ENCODE peak calls at places on chromosomes 7 and 10, in four cellular contexts. One of them, this sample, is unnamed.

GRCh38 chr10:94902570-94902969 is 35.9 kb upstream of the CYP2C9 start:
- DNase-seq in K562: no peak
- DNase-seq in HepG2: peak
- DNase-seq in GM12878: no peak
- DNase-seq in this sample: no peak

GRCh38 chr10:12482586-12482985 is 133.2 kb downstream of the CAMK1D start:
- DNase-seq in HepG2: no peak
- DNase-seq in K562: no peak
- DNase-seq in GM12878: no peak
- DNase-seq in this sample: no peak

GRCh38 chr7:135353832-135354231 is 120.2 kb downstream of the STRA8 start:
- DNase-seq in K562: no peak
- DNase-seq in GM12878: no peak
- DNase-seq in HepG2: no peak
- DNase-seq in this sample: no peak

GRCh38 chr7:20310963-20311742 is 19.5 kb upstream of the ITGB8 start:
- DNase-seq in K562: peak
- DNase-seq in HepG2: peak
- DNase-seq in GM12878: peak
- DNase-seq in this sample: peak

GRCh38 chr10:13421382-13421917 is 73.4 kb upstream of the SEPHS1 start:
- DNase-seq in K562: no peak
- DNase-seq in HepG2: no peak
- DNase-seq in GM12878: no peak
- DNase-seq in this sample: no peak

GRCh38 chr7:22109761-22110160 is 164.1 kb upstream of the CDCA7L start:
- DNase-seq in K562: peak
- DNase-seq in GM12878: no peak
- DNase-seq in HepG2: peak
- DNase-seq in this sample: peak

GRCh38 chr10:79483948-79484347 is 28.4 kb upstream of the EIF5AL1 start:
- DNase-seq in GM12878: no peak
- DNase-seq in HepG2: no peak
- DNase-seq in K562: no peak
- DNase-seq in this sample: no peak

GRCh38 chr7:134004829-134005505 is 122.2 kb upstream of the LRGUK start:
- DNase-seq in K562: peak
- DNase-seq in HepG2: no peak
- DNase-seq in GM12878: no peak
- DNase-seq in this sample: no peak

GRCh38 chr10:102467318-102467717 is 16.0 kb upstream of the C10orf95 start:
- DNase-seq in HepG2: no peak
- DNase-seq in K562: no peak
- DNase-seq in GM12878: no peak
- DNase-seq in this sample: no peak

GRCh38 chr10:102465466-102465865 is 14.1 kb upstream of the C10orf95 start:
- DNase-seq in K562: no peak
- DNase-seq in HepG2: no peak
- DNase-seq in GM12878: no peak
- DNase-seq in this sample: no peak

GRCh38 chr10:102470579-102471546 is 19.5 kb upstream of the C10orf95 start:
- DNase-seq in GM12878: no peak
- DNase-seq in HepG2: no peak
- DNase-seq in K562: no peak
- DNase-seq in this sample: no peak

GRCh38 chr10:102468683-102469082 is 17.3 kb upstream of the C10orf95 start:
- DNase-seq in HepG2: no peak
- DNase-seq in K562: no peak
- DNase-seq in GM12878: no peak
- DNase-seq in this sample: no peak

GRCh38 chr10:102467971-102468438 is 16.7 kb upstream of the C10orf95 start:
- DNase-seq in K562: peak
- DNase-seq in GM12878: no peak
- DNase-seq in HepG2: no peak
- DNase-seq in this sample: no peak
- TF ChIP-seq SRF in K562: no peak
- TF ChIP-seq SRF in GM12878: no peak
- TF ChIP-seq SRF in HepG2: no peak
- TF ChIP-seq SRF in this sample: no peak

GRCh38 chr7:106110238-106110560 is 1.9 kb downstream of the SYPL1 start:
- DNase-seq in K562: peak
- DNase-seq in HepG2: no peak
- DNase-seq in GM12878: no peak
- DNase-seq in this sample: no peak

GRCh38 chr7:106110885-106111670 is 1.0 kb downstream of the SYPL1 start:
- DNase-seq in K562: peak
- DNase-seq in HepG2: no peak
- DNase-seq in GM12878: no peak
- DNase-seq in this sample: no peak

GRCh38 chr7:106112972-106113421 is 885 bp upstream of the SYPL1 start:
- DNase-seq in GM12878: no peak
- DNase-seq in K562: peak
- DNase-seq in HepG2: no peak
- DNase-seq in this sample: no peak

GRCh38 chr7:106112118-106112971 is at the start of gene SYPL1:
- DNase-seq in HepG2: peak
- DNase-seq in K562: peak
- DNase-seq in GM12878: peak
- DNase-seq in this sample: peak

DNA sequence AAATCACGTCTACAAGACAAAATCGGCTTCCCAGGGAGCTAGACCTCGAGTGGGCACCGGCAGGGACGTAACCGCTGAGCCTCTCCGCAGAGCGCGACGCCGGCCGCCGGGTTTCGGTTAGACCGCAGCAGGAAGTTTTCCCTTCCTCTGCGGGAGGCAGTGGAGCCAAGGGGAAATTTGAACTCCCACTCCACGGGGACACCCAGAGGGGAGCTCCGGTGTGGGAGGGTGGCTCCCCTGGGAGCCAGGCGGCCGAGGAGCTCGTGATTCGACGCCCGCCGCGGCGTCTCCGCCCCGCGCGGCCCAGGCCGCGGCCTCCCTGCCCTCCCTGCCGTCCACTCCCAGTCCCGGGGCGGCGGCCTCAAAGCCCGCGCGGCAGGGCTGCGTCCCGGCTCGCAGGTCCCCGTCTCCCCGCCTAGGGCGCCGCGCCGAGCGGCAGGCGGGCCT is 418 bp downstream of the SYPL1 start:
- DNase-seq in K562: no peak
- DNase-seq in HepG2: peak
- DNase-seq in GM12878: no peak
- DNase-seq in this sample: peak
- TF ChIP-seq POLR2A in K562: peak
- TF ChIP-seq POLR2A in HepG2: no peak
- TF ChIP-seq POLR2A in GM12878: no peak
- TF ChIP-seq POLR2A in this sample: no peak

GRCh38 chr10:70596110-70596798 is 6.3 kb downstream of the PRF1 start:
- DNase-seq in GM12878: no peak
- DNase-seq in HepG2: peak
- DNase-seq in K562: peak
- DNase-seq in this sample: no peak
- TF ChIP-seq ZNF274 in GM12878: no peak
- TF ChIP-seq ZNF274 in HepG2: no peak
- TF ChIP-seq ZNF274 in K562: no peak
- TF ChIP-seq ZNF274 in this sample: no peak

GRCh38 chr10:59036311-59037017 is 140.0 kb upstream of the PHYHIPL start:
- DNase-seq in GM12878: peak
- DNase-seq in HepG2: peak
- DNase-seq in K562: no peak
- DNase-seq in this sample: no peak

GRCh38 chr10:59037018-59037389 is 139.4 kb upstream of the PHYHIPL start:
- DNase-seq in HepG2: no peak
- DNase-seq in K562: no peak
- DNase-seq in GM12878: no peak
- DNase-seq in this sample: no peak

GRCh38 chr10:59033622-59034021 is 142.8 kb upstream of the PHYHIPL start:
- DNase-seq in GM12878: no peak
- DNase-seq in K562: no peak
- DNase-seq in HepG2: no peak
- DNase-seq in this sample: no peak

GRCh38 chr10:59037506-59037905 is 138.9 kb upstream of the PHYHIPL start:
- DNase-seq in K562: no peak
- DNase-seq in HepG2: peak
- DNase-seq in GM12878: no peak
- DNase-seq in this sample: no peak
- TF ChIP-seq SRF in K562: no peak
- TF ChIP-seq SRF in HepG2: no peak
- TF ChIP-seq SRF in GM12878: no peak
- TF ChIP-seq SRF in this sample: no peak

DNA sequence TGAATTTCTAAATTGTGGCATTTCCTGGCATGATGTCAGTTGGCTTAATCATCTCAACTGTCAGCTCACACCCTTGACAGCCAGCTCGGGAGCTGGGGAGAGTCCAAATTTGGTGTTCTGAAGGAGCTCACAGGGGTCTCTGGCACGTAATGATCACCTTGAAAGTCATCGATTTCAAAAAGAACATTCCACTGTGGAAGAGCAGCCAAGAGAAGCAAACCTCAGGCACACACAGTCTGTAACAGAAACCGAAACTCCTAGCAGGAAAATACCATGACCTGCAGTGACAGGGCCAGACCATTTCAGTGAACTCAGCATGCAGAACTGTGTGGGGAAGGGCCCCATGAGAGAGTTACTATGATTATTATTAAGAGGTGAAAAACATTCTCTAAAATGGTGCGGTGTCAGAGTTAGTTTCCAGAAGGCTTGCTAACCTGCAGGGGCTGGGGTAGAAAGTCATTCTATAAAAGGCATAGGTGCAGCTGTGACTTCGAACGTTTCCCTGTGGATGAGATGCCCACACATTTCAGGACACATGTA is 26.4 kb upstream of the KLF6 start:
- DNase-seq in GM12878: peak
- DNase-seq in K562: no peak
- DNase-seq in HepG2: no peak
- DNase-seq in this sample: no peak
- TF ChIP-seq POLR2A in GM12878: peak
- TF ChIP-seq POLR2A in K562: no peak
- TF ChIP-seq POLR2A in HepG2: no peak
- TF ChIP-seq POLR2A in this sample: no peak

DNA sequence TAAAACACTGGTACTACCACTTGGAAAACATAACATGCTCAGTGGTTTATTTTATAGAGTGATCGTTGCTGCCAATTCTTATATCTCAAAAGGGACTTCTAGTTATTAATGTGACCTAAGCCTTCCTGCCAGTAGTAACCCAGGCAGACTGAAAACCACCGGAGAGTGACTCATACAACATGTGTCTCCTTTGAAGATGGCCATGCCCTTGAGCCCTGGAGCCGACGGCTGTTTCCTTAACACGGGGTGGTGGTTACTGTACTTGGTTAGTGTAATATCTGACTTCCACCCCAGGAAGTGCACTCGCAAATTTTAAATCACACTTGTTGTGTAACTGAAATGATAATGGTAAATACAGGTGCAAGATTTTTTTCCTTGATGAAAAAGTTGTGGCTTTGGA is 30.5 kb downstream of the JAKMIP3 start:
- DNase-seq in K562: no peak
- DNase-seq in GM12878: no peak
- DNase-seq in HepG2: peak
- DNase-seq in this sample: peak
- TF ChIP-seq ZNF274 in K562: no peak
- TF ChIP-seq ZNF274 in GM12878: no peak
- TF ChIP-seq ZNF274 in HepG2: no peak
- TF ChIP-seq ZNF274 in this sample: no peak

GRCh38 chr10:49556723-49557122 is 17.8 kb upstream of the ERCC6 start:
- DNase-seq in GM12878: no peak
- DNase-seq in HepG2: no peak
- DNase-seq in K562: no peak
- DNase-seq in this sample: no peak
- TF ChIP-seq SRF in GM12878: no peak
- TF ChIP-seq SRF in HepG2: no peak
- TF ChIP-seq SRF in K562: no peak
- TF ChIP-seq SRF in this sample: no peak

DNA sequence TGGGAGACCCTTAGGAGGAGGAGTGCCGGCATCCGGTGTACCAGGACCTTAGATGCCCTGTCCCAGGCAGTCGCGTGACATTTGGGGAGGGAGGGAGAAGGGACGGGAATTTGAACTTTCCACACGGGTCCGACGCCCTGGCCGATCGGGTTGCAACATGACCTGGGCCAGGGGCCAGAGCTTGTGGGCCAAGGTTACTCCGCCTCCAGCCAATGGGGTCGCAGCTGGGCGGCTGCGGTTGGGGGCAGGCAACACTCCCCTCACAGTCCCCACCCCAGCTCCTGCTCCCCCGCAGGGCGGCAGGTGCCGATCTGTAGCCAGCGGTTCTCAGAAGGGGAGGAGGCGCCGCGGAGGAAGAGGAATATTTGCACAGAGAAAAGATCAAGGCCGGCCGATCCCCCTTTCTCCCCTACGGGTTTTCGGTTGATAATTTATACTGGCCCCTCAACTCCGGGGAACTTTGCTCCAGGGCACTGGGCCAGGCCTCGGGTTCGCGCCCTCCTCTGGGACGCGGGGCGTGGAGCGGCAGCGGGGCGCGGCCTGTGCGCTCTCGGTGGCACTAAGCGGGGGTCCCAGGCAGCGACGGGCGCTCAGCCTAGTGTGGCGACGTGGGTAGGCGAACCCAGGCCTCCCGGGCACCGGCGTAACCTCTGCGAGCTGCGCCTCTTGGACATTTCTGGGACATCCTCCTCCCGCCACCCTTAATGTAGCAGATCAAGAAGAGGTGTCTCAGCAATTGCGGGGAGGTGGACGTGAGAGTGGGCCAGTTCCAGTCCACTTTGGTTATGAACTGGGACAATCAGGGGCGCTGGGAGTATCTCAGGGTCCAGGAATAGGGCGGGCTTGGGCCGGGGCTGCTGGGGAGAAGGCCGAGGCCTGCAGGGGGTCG is 1.2 kb downstream of the MLXIPL start:
- DNase-seq in HepG2: peak
- DNase-seq in GM12878: no peak
- DNase-seq in K562: peak
- DNase-seq in this sample: no peak
- TF ChIP-seq POLR2A in HepG2: peak
- TF ChIP-seq POLR2A in GM12878: no peak
- TF ChIP-seq POLR2A in K562: no peak
- TF ChIP-seq POLR2A in this sample: no peak

GRCh38 chr7:148607151-148607661 is 16.6 kb downstream of the C7orf33 start:
- DNase-seq in GM12878: no peak
- DNase-seq in HepG2: no peak
- DNase-seq in K562: no peak
- DNase-seq in this sample: no peak
- TF ChIP-seq ZNF274 in GM12878: no peak
- TF ChIP-seq ZNF274 in HepG2: no peak
- TF ChIP-seq ZNF274 in K562: no peak
- TF ChIP-seq ZNF274 in this sample: no peak

This sample was measured in HCT116.